ENCODE peak calls at places on chromosomes 12 and 14, in five cellular contexts. One of them, this sample, is unnamed.

GRCh38 chr12:75308279-75308678 is 21.8 kb downstream of the CAPS2 start:
- DNase-seq in NCI-H1105 treated with DMSO at 0.1 percent for 48 hours: no peak
- DNase-seq in GM03348: no peak
- DNase-seq in activated naive CD8-positive, alpha-beta T cell treated with anti-CD3 and anti-CD28 coated beads for 36 hours: no peak
- DNase-seq in chondrocyte: no peak
- DNase-seq in this sample: no peak

GRCh38 chr12:91926810-91927209 is 218.8 kb downstream of the BTG1 start:
- DNase-seq in NCI-H1105 treated with DMSO at 0.1 percent for 48 hours: peak
- DNase-seq in GM03348: peak
- DNase-seq in activated naive CD8-positive, alpha-beta T cell treated with anti-CD3 and anti-CD28 coated beads for 36 hours: no peak
- DNase-seq in chondrocyte: no peak
- DNase-seq in this sample: no peak

GRCh38 chr12:112353389-112353788 is 28.8 kb downstream of the HECTD4 start:
- DNase-seq in NCI-H1105 treated with DMSO at 0.1 percent for 48 hours: no peak
- DNase-seq in GM03348: no peak
- DNase-seq in activated naive CD8-positive, alpha-beta T cell treated with anti-CD3 and anti-CD28 coated beads for 36 hours: no peak
- DNase-seq in chondrocyte: no peak
- DNase-seq in this sample: no peak

GRCh38 chr14:50363734-50364113 is 33.0 kb downstream of the CDKL1 start:
- DNase-seq in NCI-H1105 treated with DMSO at 0.1 percent for 48 hours: no peak
- DNase-seq in GM03348: peak
- DNase-seq in activated naive CD8-positive, alpha-beta T cell treated with anti-CD3 and anti-CD28 coated beads for 36 hours: peak
- DNase-seq in chondrocyte: no peak
- DNase-seq in this sample: no peak

GRCh38 chr14:55412686-55413085 is 1.1 kb upstream of the ATG14 start:
- DNase-seq in NCI-H1105 treated with DMSO at 0.1 percent for 48 hours: no peak
- DNase-seq in GM03348: no peak
- DNase-seq in activated naive CD8-positive, alpha-beta T cell treated with anti-CD3 and anti-CD28 coated beads for 36 hours: no peak
- DNase-seq in chondrocyte: no peak
- DNase-seq in this sample: no peak

GRCh38 chr12:14961466-14962155 is at the start of gene ARHGDIB:
- DNase-seq in NCI-H1105 treated with DMSO at 0.1 percent for 48 hours: no peak
- DNase-seq in GM03348: no peak
- DNase-seq in activated naive CD8-positive, alpha-beta T cell treated with anti-CD3 and anti-CD28 coated beads for 36 hours: peak
- DNase-seq in chondrocyte: no peak
- DNase-seq in this sample: no peak

GRCh38 chr12:106248177-106248848 is 493 bp upstream of the CKAP4 start:
- DNase-seq in NCI-H1105 treated with DMSO at 0.1 percent for 48 hours: peak
- DNase-seq in GM03348: peak
- DNase-seq in activated naive CD8-positive, alpha-beta T cell treated with anti-CD3 and anti-CD28 coated beads for 36 hours: peak
- DNase-seq in chondrocyte: no peak
- DNase-seq in this sample: peak

GRCh38 chr12:64362721-64363305 is 27.7 kb downstream of the C12orf56 start:
- DNase-seq in NCI-H1105 treated with DMSO at 0.1 percent for 48 hours: no peak
- DNase-seq in GM03348: no peak
- DNase-seq in activated naive CD8-positive, alpha-beta T cell treated with anti-CD3 and anti-CD28 coated beads for 36 hours: no peak
- DNase-seq in chondrocyte: no peak
- DNase-seq in this sample: no peak

GRCh38 chr14:75223664-75224154 is 47.3 kb upstream of the TMED10 start:
- DNase-seq in NCI-H1105 treated with DMSO at 0.1 percent for 48 hours: no peak
- DNase-seq in GM03348: no peak
- DNase-seq in activated naive CD8-positive, alpha-beta T cell treated with anti-CD3 and anti-CD28 coated beads for 36 hours: no peak
- DNase-seq in chondrocyte: no peak
- DNase-seq in this sample: no peak

GRCh38 chr12:120835304-120835612 is 68.9 kb downstream of the SPPL3 start:
- DNase-seq in NCI-H1105 treated with DMSO at 0.1 percent for 48 hours: no peak
- DNase-seq in GM03348: no peak
- DNase-seq in activated naive CD8-positive, alpha-beta T cell treated with anti-CD3 and anti-CD28 coated beads for 36 hours: no peak
- DNase-seq in chondrocyte: no peak
- DNase-seq in this sample: no peak

GRCh38 chr14:89465894-89466293 is 48.9 kb upstream of the FOXN3 start:
- DNase-seq in NCI-H1105 treated with DMSO at 0.1 percent for 48 hours: no peak
- DNase-seq in GM03348: no peak
- DNase-seq in activated naive CD8-positive, alpha-beta T cell treated with anti-CD3 and anti-CD28 coated beads for 36 hours: no peak
- DNase-seq in chondrocyte: no peak
- DNase-seq in this sample: no peak